ENCODE peak calls at places on chromosomes 3 and 15, in four cellular contexts. X is GM12878, N is K562, V is H1. P is an unnamed sample.

GRCh38 chr15:39149636-39150035 is 431.2 kb upstream of the THBS1 start:
- DNase-seq in V (no peak), X (no peak), N (no peak), P (no peak)

GRCh38 chr3:128432301-128432897 is 34.3 kb downstream of the DNAJB8 start:
- DNase-seq in X (no peak), V (peak; percentile 80), N (no peak), P (no peak)

GRCh38 chr3:180656406-180656805 is 22.9 kb downstream of the CCDC39 start:
- DNase-seq in N (no peak), V (no peak), X (no peak), P (no peak)

GRCh38 chr15:49313650-49314049 is 109.4 kb upstream of the FGF7 start:
- DNase-seq in N (no peak), X (no peak), V (no peak), P (no peak)

GRCh38 chr15:28013976-28014375 is 85.1 kb downstream of the OCA2 start:
- DNase-seq in V (no peak), N (no peak), X (no peak), P (no peak)

GRCh38 chr3:61771976-61772375 is 210.6 kb downstream of the PTPRG start:
- DNase-seq in X (no peak), N (no peak), V (no peak), P (no peak)

GRCh38 chr15:40925863-40926658 is 3.1 kb upstream of the DLL4 start:
- DNase-seq in N (no peak), X (no peak), V (peak; percentile 81), P (no peak)

GRCh38 chr3:69420781-69421520 is 35.1 kb upstream of the FRMD4B start:
- DNase-seq in X (no peak), V (no peak), N (no peak), P (no peak)

GRCh38 chr3:183393625-183394024 is 34.8 kb downstream of the MCF2L2 start:
- DNase-seq in X (no peak), N (no peak), V (no peak), P (no peak)

GRCh38 chr3:120780977-120781376 is 38.4 kb downstream of the GTF2E1 start:
- DNase-seq in N (no peak), V (no peak), X (peak; percentile 62), P (no peak)

GRCh38 chr3:72329354-72329753 is 518.9 kb downstream of the SHQ1 start:
- DNase-seq in N (no peak), X (no peak), V (no peak), P (no peak)

GRCh38 chr15:64651573-64652260 is 123.7 kb downstream of the RBPMS2 start:
- DNase-seq in V (no peak), N (no peak), X (peak; percentile 82), P (peak; percentile 85)

GRCh38 chr15:92657486-92657885 is 1.9 kb upstream of the FAM174B start:
- DNase-seq in N (no peak), X (no peak), V (peak; percentile 14), P (no peak)

GRCh38 chr3:27847697-27848096 is 125.6 kb upstream of the EOMES start:
- DNase-seq in N (no peak), V (no peak), X (no peak), P (no peak)

GRCh38 chr3:98259707-98260106 is 4.3 kb upstream of the OR5H6 start:
- DNase-seq in V (peak; percentile 73), X (no peak), N (no peak), P (peak; percentile 15)

GRCh38 chr3:43043071-43043766 is 62.7 kb downstream of the POMGNT2 start:
- DNase-seq in X (no peak), N (no peak), V (no peak), P (no peak)

GRCh38 chr3:167787440-167787839 is 51.9 kb downstream of the SERPINI1 start:
- DNase-seq in X (no peak), V (no peak), N (no peak), P (peak; percentile 4)

GRCh38 chr3:18740631-18741583 is 315.8 kb upstream of the SATB1 start:
- DNase-seq in X (peak; percentile 61), N (no peak), V (no peak), P (no peak)
- TF ChIP-seq CBX5 in X (peak; percentile 12), N (no peak), V (no peak), P (no peak)

DNA sequence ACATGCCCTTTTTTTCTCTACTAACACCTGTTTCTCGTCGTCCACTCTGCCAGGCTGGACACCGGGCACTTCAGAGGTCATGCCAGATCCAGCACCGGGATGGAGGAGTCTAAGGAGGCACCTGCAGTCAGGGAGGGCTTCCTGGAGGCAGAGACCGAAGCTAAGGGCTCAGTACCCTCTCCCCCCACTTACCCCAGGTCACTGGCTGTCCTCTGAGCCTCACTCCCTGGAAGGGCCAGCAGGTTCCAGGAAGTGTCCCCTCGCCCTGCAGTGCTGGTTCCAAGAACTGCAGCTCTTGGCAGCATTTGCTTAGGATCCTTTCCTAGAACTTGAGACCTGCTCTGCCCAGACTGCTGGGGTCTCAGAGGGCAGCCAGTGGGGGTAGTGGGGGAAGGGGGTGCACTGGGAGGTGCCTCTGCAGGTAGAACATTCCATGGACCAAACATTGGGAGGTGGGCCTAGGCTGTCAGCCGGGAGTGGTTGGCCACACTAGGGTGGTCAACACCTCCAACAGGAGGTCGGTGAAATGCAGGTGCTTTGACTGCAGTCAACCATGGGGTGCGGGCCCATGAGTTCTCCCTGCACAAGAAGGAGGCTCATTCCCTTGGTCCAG is 11.3 kb downstream of the CISH start:
- DNase-seq in N (peak; percentile 69), V (no peak), X (no peak), P (no peak)
- TF ChIP-seq RAD21 in N (no peak), V (no peak), X (no peak), P (no peak)

GRCh38 chr15:35477853-35478252 is 68.1 kb downstream of the DPH6 start:
- DNase-seq in V (no peak), N (no peak), X (no peak), P (no peak)
- TF ChIP-seq ATF2 in V (no peak), N (no peak), X (no peak), P (no peak)

DNA sequence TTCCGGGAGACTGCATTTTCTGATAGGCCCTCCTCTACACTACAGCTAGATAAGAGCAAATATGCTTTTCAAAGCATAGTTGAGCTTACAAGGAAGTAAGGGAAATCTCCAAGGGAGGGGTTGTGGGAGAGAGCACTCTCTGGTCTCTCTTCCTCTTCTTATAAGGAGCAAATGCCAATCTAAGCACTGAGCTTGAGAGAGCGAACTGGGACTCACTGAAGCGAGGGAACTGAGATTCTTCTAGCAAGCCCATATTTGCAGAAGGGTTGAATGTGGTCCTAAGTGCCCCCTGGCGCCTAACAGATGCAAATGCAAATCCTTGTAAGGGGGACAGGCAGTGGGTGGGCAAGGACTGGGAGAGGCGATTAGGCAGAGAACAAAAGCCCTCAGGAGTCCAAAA is 164.8 kb downstream of the ERC2 start:
- DNase-seq in X (peak; percentile 35), V (peak; percentile 61), N (peak; percentile 21), P (peak; percentile 32)
- TF ChIP-seq CBX5 in X (no peak), V (no peak), N (no peak), P (no peak)

GRCh38 chr3:18194431-18194830 is 230.7 kb downstream of the SATB1 start:
- DNase-seq in X (no peak), V (no peak), N (no peak), P (no peak)

GRCh38 chr3:18190646-18191045 is 234.5 kb downstream of the SATB1 start:
- DNase-seq in N (no peak), X (no peak), V (no peak), P (no peak)

GRCh38 chr3:18201315-18201714 is 223.8 kb downstream of the SATB1 start:
- DNase-seq in V (no peak), N (no peak), X (no peak), P (no peak)

GRCh38 chr3:18199757-18200156 is 225.4 kb downstream of the SATB1 start:
- DNase-seq in V (no peak), X (no peak), N (no peak), P (no peak)

GRCh38 chr3:18195836-18196235 is 229.3 kb downstream of the SATB1 start:
- DNase-seq in X (no peak), N (no peak), V (no peak), P (no peak)
- TF ChIP-seq RAD21 in X (no peak), N (no peak), V (no peak), P (no peak)

DNA sequence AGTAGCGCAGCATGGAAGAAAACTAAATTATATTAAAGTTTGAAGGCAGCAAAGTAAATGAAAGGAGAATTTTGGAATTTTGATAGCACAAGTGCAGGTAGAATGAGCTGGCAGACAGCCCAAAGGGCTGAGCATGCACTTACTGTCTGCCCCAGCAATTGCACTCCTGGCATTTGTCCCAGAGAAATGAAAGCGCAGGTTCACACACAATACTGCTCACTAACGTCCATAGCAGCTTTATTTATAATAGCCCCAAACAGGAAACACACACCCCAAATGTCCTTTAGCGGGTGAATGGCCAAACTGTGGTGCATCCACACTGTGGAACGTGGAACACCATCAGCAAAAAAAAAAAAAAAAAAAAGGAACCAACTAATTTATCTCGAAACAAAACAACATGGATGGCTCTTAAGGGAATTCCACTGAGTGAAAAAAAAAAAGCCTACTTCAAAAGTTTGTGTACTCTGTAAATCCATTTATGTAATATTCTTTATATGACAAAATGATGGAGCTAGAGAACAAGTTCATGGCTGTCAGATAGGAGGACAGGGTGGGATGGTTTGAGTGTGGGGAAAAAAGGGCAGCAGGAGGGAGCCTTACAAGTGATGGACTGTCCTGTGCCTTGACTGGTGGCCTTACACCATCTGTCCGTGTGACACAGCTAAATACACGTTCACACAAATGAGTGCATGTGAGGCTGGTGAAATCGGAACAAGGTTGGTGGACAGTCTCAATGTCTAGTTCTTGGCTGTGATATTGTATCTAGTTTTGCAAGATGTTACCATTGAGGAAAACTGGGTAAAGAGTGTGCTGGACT is 6.0 kb upstream of the TM2D3 start:
- DNase-seq in N (peak; percentile 34), V (no peak), X (no peak), P (no peak)
- TF ChIP-seq ATF2 in N (no peak), V (no peak), X (no peak), P (no peak)

GRCh38 chr3:133570139-133570936 is 3.1 kb upstream of the CDV3 start:
- DNase-seq in N (no peak), X (no peak), V (no peak), P (peak; percentile 78)
- TF ChIP-seq CBX5 in N (no peak), X (no peak), V (no peak), P (no peak)

GRCh38 chr3:102712896-102713295 is 278.1 kb downstream of the ZPLD1 start:
- DNase-seq in N (no peak), X (no peak), V (no peak), P (no peak)

GRCh38 chr3:102718651-102719050 is 283.8 kb downstream of the ZPLD1 start:
- DNase-seq in V (no peak), X (no peak), N (no peak), P (no peak)

GRCh38 chr3:102714567-102714966 is 279.8 kb downstream of the ZPLD1 start:
- DNase-seq in N (no peak), X (no peak), V (no peak), P (no peak)

DNA sequence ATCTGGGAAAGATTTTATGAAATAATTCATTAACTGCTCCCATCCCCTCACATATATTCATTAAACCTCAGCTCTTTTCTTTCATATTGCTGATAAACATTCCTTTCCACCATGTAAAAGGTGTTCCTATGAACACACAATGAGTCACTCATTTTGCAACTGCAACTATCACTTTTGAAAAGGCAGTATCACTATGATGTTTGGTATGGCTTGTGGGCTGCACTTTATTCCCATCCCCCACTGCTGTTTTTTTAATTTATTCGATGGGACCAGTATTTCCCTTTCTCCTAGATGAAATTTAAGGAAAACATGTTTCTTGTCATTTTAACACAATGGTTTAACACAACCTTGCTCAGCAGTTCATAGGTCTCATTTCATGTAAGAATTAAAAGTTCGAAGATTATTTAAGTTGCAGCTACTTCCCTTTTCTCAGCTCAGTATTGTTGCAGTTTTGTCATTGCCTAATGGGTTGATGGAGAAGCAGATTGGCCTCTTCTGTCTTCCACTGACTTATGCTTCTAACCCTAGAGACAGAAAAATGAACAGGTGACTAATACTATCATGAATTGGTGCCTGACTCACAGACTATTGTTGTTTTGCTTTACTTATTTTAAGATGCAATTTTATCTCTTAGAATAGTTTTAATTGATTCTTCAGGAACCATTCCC is 280.3 kb downstream of the ZPLD1 start:
- DNase-seq in X (peak; percentile 20), V (no peak), N (no peak), P (no peak)
- TF ChIP-seq RAD21 in X (no peak), V (no peak), N (no peak), P (no peak)